ENCODE peak calls at places on chromosomes 4 and X, in five cellular contexts. H, K, W, G and O are unnamed samples.

GRCh38 chr4:89212666-89213381 is 94.8 kb downstream of the GPRIN3 start:
- DNase-seq in H (no peak), K (no peak), W (peak; percentile 40), G (peak; percentile 12), O (no peak)

GRCh38 chr4:14855719-14856075 is 146.6 kb upstream of the CPEB2 start:
- DNase-seq in H (no peak), K (no peak), W (no peak), G (no peak), O (no peak)

GRCh38 chrX:100911731-100912130 is 17.0 kb downstream of the XKRX start:
- DNase-seq in H (no peak), K (no peak), W (peak; percentile 25), G (peak; percentile 33), O (no peak)

GRCh38 chr4:152094851-152095700 is 334.3 kb upstream of the GATB start:
- DNase-seq in H (no peak), K (no peak), W (peak; percentile 58), G (peak; percentile 63), O (no peak)

GRCh38 chr4:40515037-40515397 is 114.6 kb downstream of the RBM47 start:
- DNase-seq in H (no peak), K (no peak), W (no peak), G (no peak), O (no peak)

GRCh38 chrX:101357166-101357795 is 8.7 kb upstream of the TIMM8A start:
- DNase-seq in H (no peak), K (no peak), W (peak; percentile 27), G (peak; percentile 20), O (no peak)

GRCh38 chr4:87498446-87498900 is 30.7 kb downstream of the SPARCL1 start:
- DNase-seq in H (no peak), K (no peak), W (peak; percentile 67), G (peak; percentile 54), O (peak; percentile 18)

GRCh38 chrX:125757794-125758564 is 408.1 kb downstream of the DCAF12L2 start:
- DNase-seq in H (no peak), K (no peak), W (no peak), G (no peak), O (no peak)

GRCh38 chr4:24643774-24644520 is 59.6 kb upstream of the DHX15 start:
- DNase-seq in H (no peak), K (no peak), W (peak; percentile 49), G (no peak), O (no peak)

GRCh38 chr4:168999836-169000235 is 10.2 kb downstream of the CBR4 start:
- DNase-seq in H (no peak), K (no peak), W (no peak), G (no peak), O (no peak)

GRCh38 chr4:2141022-2141761 is 82.1 kb downstream of the NAT8L start:
- DNase-seq in H (no peak), K (no peak), W (no peak), G (no peak), O (no peak)

GRCh38 chr4:88697113-88697512 is 516 bp downstream of the NAP1L5 start:
- DNase-seq in H (no peak), K (no peak), W (peak; percentile 60), G (peak; percentile 9), O (no peak)

GRCh38 chr4:20474119-20474518 is 222.4 kb downstream of the SLIT2 start:
- DNase-seq in H (no peak), K (no peak), W (peak; percentile 53), G (peak; percentile 18), O (no peak)

GRCh38 chrX:10841579-10841978 is 221.2 kb upstream of the MID1 start:
- DNase-seq in H (no peak), K (no peak), W (peak; percentile 69), G (no peak), O (no peak)

GRCh38 chrX:69285881-69286545 is 120.8 kb upstream of the PJA1 start:
- DNase-seq in H (peak; percentile 54), K (peak; percentile 67), W (peak; percentile 60), G (no peak), O (peak; percentile 81)

GRCh38 chrX:24100713-24101112 is 46.0 kb downstream of the EIF2S3 start:
- DNase-seq in H (no peak), K (no peak), W (peak; percentile 31), G (peak; percentile 25), O (no peak)

GRCh38 chr4:165325732-165326512 is 1.5 kb upstream of the MSMO1 start:
- DNase-seq in H (no peak), K (no peak), W (peak; percentile 87), G (peak; percentile 76), O (no peak)

GRCh38 chr4:40515398-40516293 is 114.0 kb downstream of the RBM47 start:
- DNase-seq in H (no peak), K (peak; percentile 31), W (peak; percentile 12), G (no peak), O (peak; percentile 84)

GRCh38 chrX:119573840-119574393 is 446 bp upstream of the UBE2A start:
- DNase-seq in H (no peak), K (peak; percentile 44), W (peak; percentile 66), G (peak; percentile 8), O (peak; percentile 35)

GRCh38 chr4:140220053-140220452 is 66.1 kb upstream of the MAML3 start:
- DNase-seq in H (no peak), K (no peak), W (no peak), G (no peak), O (no peak)

GRCh38 chr4:139603576-139604387 is 47.8 kb upstream of the SETD7 start:
- DNase-seq in H (peak; percentile 26), K (peak; percentile 38), W (peak; percentile 77), G (peak; percentile 58), O (peak; percentile 45)

GRCh38 chr4:25723409-25723808 is 67.8 kb downstream of the SLC34A2 start:
- DNase-seq in H (no peak), K (no peak), W (no peak), G (no peak), O (no peak)

GRCh38 chr4:11393551-11393950 is 35.1 kb downstream of the HS3ST1 start:
- DNase-seq in H (no peak), K (no peak), W (no peak), G (no peak), O (no peak)

GRCh38 chr4:80202784-80203553 is 5.7 kb downstream of the PRDM8 start:
- DNase-seq in H (no peak), K (no peak), W (peak; percentile 65), G (no peak), O (peak; percentile 59)

GRCh38 chrX:69282893-69283690 is 117.8 kb upstream of the PJA1 start:
- DNase-seq in H (no peak), K (no peak), W (no peak), G (no peak), O (no peak)

GRCh38 chrX:68872171-68872570 is 43.4 kb downstream of the EFNB1 start:
- DNase-seq in H (no peak), K (no peak), W (no peak), G (no peak), O (no peak)

GRCh38 chr4:141540643-141541042 is 95.7 kb upstream of the IL15 start:
- DNase-seq in H (no peak), K (no peak), W (peak; percentile 48), G (no peak), O (no peak)

GRCh38 chrX:5644786-5645185 is 583.9 kb downstream of the NLGN4X start:
- DNase-seq in H (no peak), K (no peak), W (no peak), G (no peak), O (no peak)

GRCh38 chr4:8848507-8849265 is 23.0 kb downstream of the HMX1 start:
- DNase-seq in H (no peak), K (no peak), W (no peak), G (no peak), O (no peak)

GRCh38 chrX:28189011-28189410 is 207.8 kb upstream of the DCAF8L1 start:
- DNase-seq in H (no peak), K (peak; percentile 2), W (peak; percentile 15), G (no peak), O (no peak)

GRCh38 chr4:146087856-146088255 is 87.7 kb upstream of the LSM6 start:
- DNase-seq in H (no peak), K (no peak), W (no peak), G (no peak), O (no peak)

GRCh38 chrX:31845003-31845402 is 773.2 kb upstream of the FTHL17 start:
- DNase-seq in H (no peak), K (no peak), W (no peak), G (no peak), O (no peak)

GRCh38 chrX:68920541-68920940 is 91.7 kb downstream of the EFNB1 start:
- DNase-seq in H (no peak), K (no peak), W (no peak), G (no peak), O (no peak)

GRCh38 chr4:152106113-152106763 is 345.4 kb upstream of the GATB start:
- DNase-seq in H (no peak), K (peak; percentile 69), W (peak; percentile 94), G (peak; percentile 97), O (no peak)

GRCh38 chr4:124640037-124640730 is 72.3 kb downstream of the ANKRD50 start:
- DNase-seq in H (no peak), K (peak; percentile 1), W (peak; percentile 93), G (peak; percentile 80), O (no peak)

GRCh38 chr4:132101526-132101925 is 1047.6 kb upstream of the PCDH10 start:
- DNase-seq in H (no peak), K (no peak), W (peak; percentile 51), G (peak; percentile 66), O (no peak)

GRCh38 chr4:1171306-1172227 is 816 bp downstream of the SPON2 start:
- DNase-seq in H (no peak), K (no peak), W (peak; percentile 42), G (no peak), O (no peak)

GRCh38 chr4:177907736-177908424 is 465.6 kb upstream of the AGA start:
- DNase-seq in H (no peak), K (no peak), W (no peak), G (no peak), O (no peak)